ENCODE peak calls at places on chromosomes 3 and 15, in ten cellular contexts. One of them, this sample, is unnamed.

GRCh38 chr15:76285241-76285825 is 25.9 kb downstream of the ETFA start:
- DNase-seq in GM23248: peak; percentile 43
- DNase-seq in IMR-90: peak; percentile 1
- DNase-seq in skeletal muscle cell: no peak
- DNase-seq in HFF-Myc: no peak
- DNase-seq in astrocyte of the spinal cord: no peak
- DNase-seq in ovary: no peak
- DNase-seq in A549: peak; percentile 78
- DNase-seq in GM12865: peak; percentile 14
- DNase-seq in thoracic aorta: no peak
- DNase-seq in this sample: no peak

GRCh38 chr15:70328137-70329115 is 230.7 kb upstream of the TLE3 start:
- DNase-seq in thoracic aorta: no peak
- DNase-seq in astrocyte of the spinal cord: peak; percentile 94
- DNase-seq in A549: no peak
- DNase-seq in GM23248: peak; percentile 85
- DNase-seq in GM12865: peak; percentile 35
- DNase-seq in IMR-90: peak; percentile 48
- DNase-seq in ovary: peak; percentile 44
- DNase-seq in HFF-Myc: no peak
- DNase-seq in skeletal muscle cell: peak; percentile 42
- DNase-seq in this sample: no peak

GRCh38 chr15:61382927-61383326 is 153.8 kb upstream of the RORA start:
- DNase-seq in A549: no peak
- DNase-seq in astrocyte of the spinal cord: peak; percentile 2
- DNase-seq in GM23248: peak; percentile 58
- DNase-seq in IMR-90: no peak
- DNase-seq in thoracic aorta: no peak
- DNase-seq in skeletal muscle cell: peak; percentile 51
- DNase-seq in ovary: no peak
- DNase-seq in HFF-Myc: no peak
- DNase-seq in GM12865: no peak
- DNase-seq in this sample: no peak

GRCh38 chr3:148943531-148944200 is 47.7 kb upstream of the GYG1 start:
- DNase-seq in HFF-Myc: peak; percentile 93
- DNase-seq in GM12865: peak; percentile 75
- DNase-seq in astrocyte of the spinal cord: peak; percentile 81
- DNase-seq in IMR-90: peak; percentile 85
- DNase-seq in A549: peak; percentile 88
- DNase-seq in GM23248: peak; percentile 87
- DNase-seq in skeletal muscle cell: peak; percentile 86
- DNase-seq in ovary: no peak
- DNase-seq in thoracic aorta: no peak
- DNase-seq in this sample: peak; percentile 66

GRCh38 chr15:88646088-88646405 is 7.2 kb downstream of the ISG20 start:
- DNase-seq in skeletal muscle cell: no peak
- DNase-seq in GM23248: no peak
- DNase-seq in HFF-Myc: no peak
- DNase-seq in thoracic aorta: no peak
- DNase-seq in IMR-90: no peak
- DNase-seq in A549: no peak
- DNase-seq in GM12865: no peak
- DNase-seq in astrocyte of the spinal cord: no peak
- DNase-seq in ovary: no peak
- DNase-seq in this sample: no peak

GRCh38 chr15:80999623-81000036 is 1.1 kb upstream of the TLNRD1 start:
- DNase-seq in HFF-Myc: no peak
- DNase-seq in astrocyte of the spinal cord: no peak
- DNase-seq in thoracic aorta: no peak
- DNase-seq in GM12865: peak; percentile 84
- DNase-seq in IMR-90: no peak
- DNase-seq in A549: no peak
- DNase-seq in ovary: no peak
- DNase-seq in GM23248: no peak
- DNase-seq in skeletal muscle cell: no peak
- DNase-seq in this sample: no peak

GRCh38 chr3:136545664-136546266 is 206.4 kb downstream of the STAG1 start:
- DNase-seq in skeletal muscle cell: no peak
- DNase-seq in ovary: no peak
- DNase-seq in A549: no peak
- DNase-seq in GM12865: no peak
- DNase-seq in astrocyte of the spinal cord: peak; percentile 48
- DNase-seq in GM23248: peak; percentile 40
- DNase-seq in HFF-Myc: no peak
- DNase-seq in IMR-90: peak; percentile 51
- DNase-seq in thoracic aorta: no peak
- DNase-seq in this sample: no peak

GRCh38 chr3:147141516-147141915 is 264.8 kb downstream of the ZIC4 start:
- DNase-seq in IMR-90: no peak
- DNase-seq in GM23248: no peak
- DNase-seq in skeletal muscle cell: no peak
- DNase-seq in A549: no peak
- DNase-seq in GM12865: no peak
- DNase-seq in ovary: no peak
- DNase-seq in HFF-Myc: no peak
- DNase-seq in astrocyte of the spinal cord: no peak
- DNase-seq in thoracic aorta: no peak
- DNase-seq in this sample: no peak

GRCh38 chr15:75732809-75733451 is 20.3 kb upstream of the CSPG4 start:
- DNase-seq in skeletal muscle cell: no peak
- DNase-seq in A549: peak; percentile 65
- DNase-seq in GM23248: peak; percentile 73
- DNase-seq in thoracic aorta: no peak
- DNase-seq in HFF-Myc: no peak
- DNase-seq in GM12865: peak; percentile 70
- DNase-seq in ovary: peak; percentile 82
- DNase-seq in IMR-90: peak; percentile 65
- DNase-seq in astrocyte of the spinal cord: peak; percentile 71
- DNase-seq in this sample: no peak

GRCh38 chr3:194739498-194740284 is 54.0 kb downstream of the FAM43A start:
- DNase-seq in GM12865: no peak
- DNase-seq in IMR-90: no peak
- DNase-seq in astrocyte of the spinal cord: no peak
- DNase-seq in skeletal muscle cell: no peak
- DNase-seq in HFF-Myc: no peak
- DNase-seq in GM23248: no peak
- DNase-seq in thoracic aorta: no peak
- DNase-seq in ovary: no peak
- DNase-seq in A549: no peak
- DNase-seq in this sample: no peak

GRCh38 chr15:58562135-58562534 is 130.3 kb downstream of the LIPC start:
- DNase-seq in GM12865: no peak
- DNase-seq in astrocyte of the spinal cord: no peak
- DNase-seq in GM23248: no peak
- DNase-seq in thoracic aorta: no peak
- DNase-seq in HFF-Myc: no peak
- DNase-seq in IMR-90: no peak
- DNase-seq in skeletal muscle cell: no peak
- DNase-seq in ovary: no peak
- DNase-seq in A549: no peak
- DNase-seq in this sample: no peak

GRCh38 chr3:8595252-8595934 is 49.2 kb downstream of the SSUH2 start:
- DNase-seq in IMR-90: no peak
- DNase-seq in A549: no peak
- DNase-seq in thoracic aorta: no peak
- DNase-seq in ovary: no peak
- DNase-seq in astrocyte of the spinal cord: no peak
- DNase-seq in HFF-Myc: no peak
- DNase-seq in GM23248: no peak
- DNase-seq in GM12865: no peak
- DNase-seq in skeletal muscle cell: no peak
- DNase-seq in this sample: no peak

GRCh38 chr15:88663216-88663615 is 24.4 kb downstream of the ISG20 start:
- DNase-seq in GM12865: no peak
- DNase-seq in HFF-Myc: no peak
- DNase-seq in ovary: no peak
- DNase-seq in IMR-90: no peak
- DNase-seq in GM23248: peak; percentile 33
- DNase-seq in astrocyte of the spinal cord: no peak
- DNase-seq in thoracic aorta: no peak
- DNase-seq in A549: no peak
- DNase-seq in skeletal muscle cell: no peak
- DNase-seq in this sample: no peak

GRCh38 chr3:100993309-100993708 is at the start of gene ABI3BP:
- DNase-seq in HFF-Myc: peak; percentile 27
- DNase-seq in IMR-90: peak; percentile 89
- DNase-seq in skeletal muscle cell: peak; percentile 77
- DNase-seq in GM12865: peak; percentile 13
- DNase-seq in GM23248: peak; percentile 95
- DNase-seq in astrocyte of the spinal cord: peak; percentile 81
- DNase-seq in thoracic aorta: peak; percentile 65
- DNase-seq in ovary: peak; percentile 79
- DNase-seq in A549: peak; percentile 41
- DNase-seq in this sample: no peak

DNA sequence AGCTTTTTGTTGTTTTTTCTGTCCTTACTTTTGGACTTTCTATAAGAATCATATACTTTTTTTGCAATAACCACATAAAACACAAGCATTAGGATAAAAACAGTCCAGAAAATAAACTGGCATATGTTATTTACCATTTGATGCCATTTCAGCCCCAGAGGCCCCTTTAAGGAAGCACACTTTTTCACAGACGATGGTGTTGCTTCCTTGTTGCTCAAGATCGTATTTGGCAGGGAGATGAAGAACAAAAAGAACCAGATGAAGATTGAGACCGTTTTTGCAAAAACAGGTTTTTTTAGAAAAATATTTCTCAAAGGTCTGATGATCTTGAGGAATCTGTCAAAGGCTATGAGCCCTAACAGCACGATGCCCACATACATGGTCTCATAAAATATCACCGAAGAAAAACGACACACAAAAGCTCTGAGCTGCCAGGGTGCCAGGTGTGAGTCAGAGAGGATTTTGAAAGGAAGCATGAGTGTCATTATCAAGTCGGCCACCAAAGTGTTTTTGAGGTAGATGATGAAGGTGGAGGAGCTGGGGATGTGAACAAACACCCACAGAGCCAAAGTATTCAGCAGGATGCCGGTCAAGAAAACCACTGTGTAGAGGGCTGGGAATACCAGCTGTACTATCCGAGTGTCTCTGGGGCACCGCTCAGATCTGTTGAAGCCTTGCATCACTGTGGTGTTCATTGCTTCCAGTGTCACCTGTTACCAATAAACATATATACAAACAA is 882 bp downstream of the P2RY13 start:
- DNase-seq in HFF-Myc: no peak
- DNase-seq in GM23248: peak; percentile 77
- DNase-seq in ovary: no peak
- DNase-seq in A549: no peak
- DNase-seq in astrocyte of the spinal cord: no peak
- DNase-seq in IMR-90: no peak
- DNase-seq in thoracic aorta: no peak
- DNase-seq in GM12865: no peak
- DNase-seq in skeletal muscle cell: no peak
- DNase-seq in this sample: no peak
- H3K4me3 ChIP-seq in HFF-Myc: no peak overlapping the region
- H3K4me3 ChIP-seq in GM23248: peak overlapping the region; percentile 60
- H3K4me3 ChIP-seq in ovary: no peak overlapping the region
- H3K4me3 ChIP-seq in A549: peak overlapping the region; percentile 27
- H3K4me3 ChIP-seq in astrocyte of the spinal cord: no peak overlapping the region
- H3K4me3 ChIP-seq in IMR-90: no peak overlapping the region
- H3K4me3 ChIP-seq in thoracic aorta: peak overlapping the region; percentile 45
- H3K4me3 ChIP-seq in GM12865: no peak overlapping the region
- H3K4me3 ChIP-seq in skeletal muscle cell: no peak overlapping the region
- H3K4me3 ChIP-seq in this sample: no peak overlapping the region

GRCh38 chr3:114660124-114660523 is 366.3 kb downstream of the TIGIT start:
- DNase-seq in GM12865: no peak
- DNase-seq in A549: no peak
- DNase-seq in astrocyte of the spinal cord: peak; percentile 92
- DNase-seq in thoracic aorta: no peak
- DNase-seq in HFF-Myc: peak; percentile 40
- DNase-seq in ovary: peak; percentile 43
- DNase-seq in GM23248: peak; percentile 48
- DNase-seq in IMR-90: peak; percentile 75
- DNase-seq in skeletal muscle cell: no peak
- DNase-seq in this sample: no peak
- H3K4me3 ChIP-seq in GM12865: no peak overlapping the region
- H3K4me3 ChIP-seq in A549: no peak overlapping the region
- H3K4me3 ChIP-seq in astrocyte of the spinal cord: no peak overlapping the region
- H3K4me3 ChIP-seq in thoracic aorta: peak overlapping the region; percentile 55
- H3K4me3 ChIP-seq in HFF-Myc: peak overlapping the region; percentile 6
- H3K4me3 ChIP-seq in ovary: peak overlapping the region; percentile 12
- H3K4me3 ChIP-seq in GM23248: peak overlapping the region; percentile 65
- H3K4me3 ChIP-seq in IMR-90: peak overlapping the region; percentile 34
- H3K4me3 ChIP-seq in skeletal muscle cell: no peak overlapping the region
- H3K4me3 ChIP-seq in this sample: no peak overlapping the region

DNA sequence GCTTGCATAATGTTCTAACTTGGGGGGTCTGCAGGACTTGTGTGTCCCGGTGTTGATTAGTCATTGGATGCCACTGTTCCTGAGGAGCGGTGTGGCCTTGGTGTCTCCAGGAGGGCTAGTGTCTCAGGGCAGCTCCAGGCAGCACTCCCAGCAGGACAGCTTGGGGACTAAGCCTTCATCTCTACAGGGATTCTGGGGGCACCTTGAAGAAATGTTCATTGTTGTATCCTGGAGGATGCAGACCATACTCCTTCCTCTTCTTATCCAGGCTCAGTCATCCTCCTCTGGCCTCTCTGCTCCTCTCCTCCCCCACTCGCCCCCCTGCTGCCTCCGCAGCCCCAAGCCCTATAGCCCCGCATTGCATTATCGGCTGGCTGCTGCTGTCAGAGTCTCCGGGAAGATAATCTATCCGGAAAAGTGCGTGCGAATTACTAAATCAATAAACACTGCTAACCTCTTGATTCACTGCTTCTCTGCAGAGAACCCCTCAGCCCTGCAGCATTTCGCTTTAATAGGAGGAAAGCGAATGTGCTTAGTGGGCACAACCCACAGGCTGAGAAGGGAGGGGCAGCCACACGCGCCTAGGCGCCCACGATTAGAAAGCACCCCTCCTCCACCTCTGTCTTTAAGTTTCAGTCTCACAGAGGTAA is 167.4 kb downstream of the ABHD5 start:
- DNase-seq in HFF-Myc: no peak
- DNase-seq in thoracic aorta: no peak
- DNase-seq in IMR-90: peak; percentile 63
- DNase-seq in A549: no peak
- DNase-seq in astrocyte of the spinal cord: peak; percentile 15
- DNase-seq in GM12865: no peak
- DNase-seq in ovary: no peak
- DNase-seq in skeletal muscle cell: no peak
- DNase-seq in GM23248: no peak
- DNase-seq in this sample: no peak
- H3K4me3 ChIP-seq in HFF-Myc: no peak overlapping the region
- H3K4me3 ChIP-seq in thoracic aorta: no peak overlapping the region
- H3K4me3 ChIP-seq in IMR-90: no peak overlapping the region
- H3K4me3 ChIP-seq in A549: no peak overlapping the region
- H3K4me3 ChIP-seq in astrocyte of the spinal cord: no peak overlapping the region
- H3K4me3 ChIP-seq in GM12865: no peak overlapping the region
- H3K4me3 ChIP-seq in ovary: no peak overlapping the region
- H3K4me3 ChIP-seq in skeletal muscle cell: no peak overlapping the region
- H3K4me3 ChIP-seq in GM23248: no peak overlapping the region
- H3K4me3 ChIP-seq in this sample: no peak overlapping the region

DNA sequence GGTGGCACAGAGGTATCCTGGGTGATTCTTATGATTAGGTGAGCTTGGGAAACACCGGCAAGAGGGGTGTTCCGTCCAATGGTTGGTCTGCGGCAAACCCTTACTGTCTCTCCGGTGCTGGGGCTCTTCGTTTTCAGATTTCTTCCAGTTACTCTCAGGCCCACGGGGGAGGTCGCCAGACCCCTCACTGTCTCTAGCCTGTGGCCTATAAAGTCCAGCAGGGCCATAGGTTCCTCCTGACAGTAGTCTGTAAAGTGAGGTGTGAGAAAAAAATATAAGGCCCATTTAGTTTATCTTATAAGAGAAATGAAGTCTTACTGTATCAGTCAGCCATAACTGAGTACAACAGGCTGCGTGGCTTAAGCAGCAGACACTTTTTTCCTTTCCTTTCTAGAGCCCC is 1.4 kb downstream of the ESYT3 start:
- DNase-seq in HFF-Myc: no peak
- DNase-seq in IMR-90: no peak
- DNase-seq in skeletal muscle cell: no peak
- DNase-seq in A549: no peak
- DNase-seq in thoracic aorta: no peak
- DNase-seq in GM12865: no peak
- DNase-seq in ovary: no peak
- DNase-seq in astrocyte of the spinal cord: no peak
- DNase-seq in GM23248: no peak
- DNase-seq in this sample: no peak
- H3K4me3 ChIP-seq in HFF-Myc: no peak overlapping the region
- H3K4me3 ChIP-seq in IMR-90: no peak overlapping the region
- H3K4me3 ChIP-seq in skeletal muscle cell: no peak overlapping the region
- H3K4me3 ChIP-seq in A549: no peak overlapping the region
- H3K4me3 ChIP-seq in thoracic aorta: peak overlapping the region; percentile 82
- H3K4me3 ChIP-seq in GM12865: no peak overlapping the region
- H3K4me3 ChIP-seq in ovary: peak overlapping the region; percentile 43
- H3K4me3 ChIP-seq in astrocyte of the spinal cord: no peak overlapping the region
- H3K4me3 ChIP-seq in GM23248: peak overlapping the region; percentile 70
- H3K4me3 ChIP-seq in this sample: no peak overlapping the region